ENCODE peak calls at places on chromosomes 2 and 18, in four cellular contexts. W is IMR-90, V is H1, H is mesendoderm. L is an unnamed sample.

GRCh38 chr2:67974564-67975430 is 88.0 kb downstream of the C1D start:
- DNase-seq in V (no peak), W (no peak), H (no peak), L (no peak)

GRCh38 chr18:46291149-46291548 is 187.0 kb downstream of the HAUS1 start:
- DNase-seq in W (no peak), H (no peak), V (no peak), L (peak)

GRCh38 chr2:212154392-212154791 is 384.2 kb downstream of the ERBB4 start:
- DNase-seq in V (no peak), H (no peak), W (no peak), L (no peak)

GRCh38 chr2:231680992-231681852 is 27.1 kb upstream of the PTMA start:
- DNase-seq in V (peak), W (peak), H (peak), L (peak)

GRCh38 chr2:241582806-241583205 is 24.3 kb downstream of the BOK start:
- DNase-seq in V (no peak), H (no peak), W (no peak), L (no peak)

GRCh38 chr2:109470121-109470921 is 143.4 kb downstream of the SEPTIN10 start:
- DNase-seq in V (no peak), W (peak), H (peak), L (no peak)

GRCh38 chr18:79884296-79884962 is 67.0 kb downstream of the SLC66A2 start:
- DNase-seq in V (no peak), H (no peak), W (no peak), L (no peak)

GRCh38 chr2:54767921-54768320 is 44.5 kb downstream of the EML6 start:
- DNase-seq in W (peak), H (no peak), V (no peak), L (no peak)

GRCh38 chr18:49976810-49977209 is 163.5 kb upstream of the ACAA2 start:
- DNase-seq in V (no peak), H (no peak), W (no peak), L (no peak)

GRCh38 chr18:41389936-41390667 is 564.9 kb upstream of the PIK3C3 start:
- DNase-seq in V (no peak), H (no peak), W (no peak), L (no peak)

GRCh38 chr2:156800781-156801366 is 364.7 kb downstream of the GPD2 start:
- DNase-seq in W (no peak), V (no peak), H (peak), L (no peak)

GRCh38 chr2:131104487-131105155 is 515 bp upstream of the PLEKHB2 start:
- DNase-seq in W (peak), H (peak), V (no peak), L (no peak)

GRCh38 chr2:30613001-30613400 is 166.0 kb downstream of the LCLAT1 start:
- DNase-seq in W (no peak), V (no peak), H (no peak), L (no peak)

DNA sequence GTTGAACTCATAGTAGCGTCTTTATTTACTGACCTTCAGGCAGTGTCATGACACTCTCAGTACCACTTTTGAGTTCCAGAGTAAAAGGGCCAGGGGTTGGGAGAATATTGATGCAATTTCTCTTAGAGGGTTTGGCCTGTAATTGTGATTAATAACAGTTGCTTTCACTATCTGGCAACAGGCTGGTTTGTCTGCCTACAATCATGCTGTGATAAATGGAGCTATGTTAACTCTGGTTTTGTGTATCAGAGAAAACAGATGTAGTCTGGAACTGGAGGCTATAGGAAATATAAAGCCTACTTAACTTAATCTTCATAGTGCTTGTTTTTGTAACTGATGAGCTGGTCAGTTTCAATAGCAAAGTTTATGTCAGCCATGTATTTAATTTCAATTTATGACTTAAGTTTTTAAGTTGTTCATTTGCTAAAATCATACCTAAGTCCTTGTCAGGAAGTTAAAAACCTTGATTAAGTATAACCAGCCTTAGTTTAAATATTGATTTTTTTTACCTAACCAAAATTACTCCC is 138.0 kb downstream of the AGPS start:
- DNase-seq in W (no peak), V (no peak), H (peak), L (no peak)
- H4K5ac ChIP-seq in W (no peak), V (no peak), H (no peak), L (no peak)

GRCh38 chr18:8966819-8967218 is 135.7 kb upstream of the NDUFV2 start:
- DNase-seq in W (no peak), V (no peak), H (no peak), L (no peak)
- H4K5ac ChIP-seq in W (no peak), V (no peak), H (no peak), L (no peak)

DNA sequence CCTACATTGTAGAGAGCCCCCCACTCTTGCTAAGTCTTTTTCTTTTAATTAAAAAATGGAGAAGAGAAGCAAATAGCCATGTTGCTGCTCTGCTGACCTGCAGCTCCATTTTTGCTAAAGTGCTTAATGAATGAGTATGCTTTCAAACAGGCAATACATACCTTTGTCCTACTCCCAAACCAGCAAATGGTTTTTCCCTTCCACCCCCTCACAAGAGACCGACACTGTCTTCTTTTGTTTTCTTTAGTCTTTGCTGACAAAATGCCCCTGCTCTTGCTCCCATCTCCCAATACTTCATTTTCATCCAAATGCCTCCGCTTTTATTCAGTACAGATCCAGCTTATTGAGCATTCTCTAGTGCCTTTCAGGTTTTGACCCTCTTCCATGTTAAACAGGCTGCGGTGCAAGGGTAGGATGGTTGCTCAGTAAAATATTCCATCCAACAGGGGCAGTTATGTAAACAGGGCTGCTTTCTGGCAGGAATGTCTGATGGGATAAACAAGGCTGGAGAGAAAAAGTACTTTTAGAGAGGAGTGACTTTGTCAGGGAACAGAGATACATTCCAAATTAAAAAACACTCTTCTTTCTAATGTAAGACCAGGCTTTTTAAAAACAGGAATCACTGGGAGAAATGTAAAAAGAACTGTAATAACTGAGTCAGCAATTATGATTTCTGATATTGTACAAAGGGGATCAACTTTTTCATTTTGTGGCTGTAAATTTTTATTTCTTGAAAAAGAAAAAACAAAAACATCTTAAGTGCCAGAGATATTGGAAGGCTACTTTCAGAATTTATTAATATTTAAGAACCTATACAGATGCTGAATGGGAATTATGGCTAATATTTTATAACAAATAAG is 136.8 kb downstream of the MEP1B start:
- DNase-seq in W (peak), V (no peak), H (no peak), L (no peak)
- H4K5ac ChIP-seq in W (no peak), V (peak), H (no peak), L (no peak)

GRCh38 chr2:182522428-182522896 is 95.6 kb upstream of the PDE1A start:
- DNase-seq in W (no peak), H (no peak), V (no peak), L (no peak)
- H4K5ac ChIP-seq in W (no peak), H (no peak), V (no peak), L (no peak)

L was measured in H9.